ENCODE peak calls at places on chromosomes 4 and X, in eight cellular contexts. W, O, K, S, Z, J, D and H are unnamed samples.

GRCh38 chr4:153488006-153488718 is 22.0 kb downstream of the TMEM131L start:
- DNase-seq in W (peak), O (no peak), K (peak), S (no peak), Z (no peak), J (no peak), D (no peak), H (peak)

GRCh38 chr4:15400911-15401671 is 26.7 kb upstream of the C1QTNF7 start:
- DNase-seq in W (peak), O (no peak), K (no peak), S (peak), Z (peak), J (peak), D (no peak), H (no peak)

GRCh38 chrX:56788229-56788628 is 59.2 kb downstream of the NBDY start:
- DNase-seq in W (no peak), O (no peak), K (no peak), S (no peak), Z (peak), J (no peak), D (no peak), H (no peak)

GRCh38 chr4:100826067-100826466 is 308.2 kb upstream of the EMCN start:
- DNase-seq in W (no peak), O (no peak), K (no peak), S (no peak), Z (no peak), J (no peak), D (no peak), H (no peak)

GRCh38 chr4:7458066-7458425 is 23.3 kb upstream of the PSAPL1 start:
- DNase-seq in W (no peak), O (no peak), K (no peak), S (no peak), Z (no peak), J (no peak), D (no peak), H (no peak)

GRCh38 chrX:40845331-40845911 is 110.1 kb upstream of the MED14 start:
- DNase-seq in W (no peak), O (no peak), K (peak), S (peak), Z (no peak), J (no peak), D (no peak), H (no peak)

GRCh38 chr4:25489221-25489797 is 112.2 kb downstream of the ANAPC4 start:
- DNase-seq in W (no peak), O (no peak), K (no peak), S (no peak), Z (no peak), J (no peak), D (no peak), H (no peak)

GRCh38 chr4:48635310-48635709 is 144.8 kb downstream of the FRYL start:
- DNase-seq in W (no peak), O (peak), K (no peak), S (peak), Z (peak), J (no peak), D (no peak), H (no peak)

GRCh38 chr4:135123632-135124031 is 922.0 kb upstream of the PABPC4L start:
- DNase-seq in W (no peak), O (no peak), K (no peak), S (no peak), Z (no peak), J (no peak), D (no peak), H (no peak)

GRCh38 chrX:136623400-136623799 is 24.6 kb upstream of the CD40LG start:
- DNase-seq in W (no peak), O (no peak), K (no peak), S (no peak), Z (no peak), J (no peak), D (no peak), H (no peak)

GRCh38 chrX:25131055-25131454 is 115.3 kb upstream of the ARX start:
- DNase-seq in W (no peak), O (peak), K (no peak), S (no peak), Z (no peak), J (no peak), D (no peak), H (no peak)

GRCh38 chr4:21768349-21769310 is 179.9 kb downstream of the KCNIP4 start:
- DNase-seq in W (no peak), O (peak), K (peak), S (peak), Z (peak), J (no peak), D (no peak), H (peak)

GRCh38 chrX:22351966-22352365 is 79.3 kb downstream of the CBLL2 start:
- DNase-seq in W (no peak), O (no peak), K (no peak), S (no peak), Z (no peak), J (no peak), D (no peak), H (no peak)

GRCh38 chrX:54633641-54634040 is 103.6 kb downstream of the GNL3L start:
- DNase-seq in W (no peak), O (no peak), K (no peak), S (peak), Z (no peak), J (no peak), D (no peak), H (no peak)

GRCh38 chr4:142088906-142089305 is 452.5 kb downstream of the IL15 start:
- DNase-seq in W (no peak), O (no peak), K (no peak), S (peak), Z (no peak), J (no peak), D (no peak), H (no peak)

GRCh38 chr4:54662123-54662522 is 4.4 kb downstream of the KIT start:
- DNase-seq in W (no peak), O (no peak), K (no peak), S (no peak), Z (no peak), J (no peak), D (no peak), H (no peak)

GRCh38 chr4:145840162-145840768 is 98.4 kb downstream of the ZNF827 start:
- DNase-seq in W (no peak), O (peak), K (no peak), S (peak), Z (peak), J (no peak), D (no peak), H (peak)